ENCODE peak calls at places on chromosome 15, in ten cellular contexts. O is heart left ventricle; N is effector memory CD4-positive, alpha-beta T cell; E is hepatocyte; K is transverse colon; U is OCI-LY7; S is right lobe of liver; G is HepG2; R is ovary; V is psoas muscle. I is an unnamed sample. For H3K4me1, the result is how much of the 10 kb centered on the place peaks cover.

GRCh38 chr15:68223171-68223570 is 6.4 kb downstream of the CLN6 start:
- DNase-seq in O (no peak), N (no peak), E (no peak), K (no peak), U (no peak), S (no peak), G (no peak), R (no peak), V (no peak), I (no peak)

GRCh38 chr15:90571063-90571541 is 41.4 kb downstream of the CRTC3 start:
- DNase-seq in O (peak), N (no peak), E (no peak), K (peak), U (peak), S (no peak), G (no peak), R (no peak), V (peak), I (no peak)

GRCh38 chr15:31360843-31361763 is 34.5 kb downstream of the KLF13 start:
- DNase-seq in O (peak), N (peak), E (no peak), K (peak), U (peak), S (no peak), G (no peak), R (no peak), V (peak), I (no peak)

GRCh38 chr15:73959012-73959581 is 32.8 kb downstream of the LOXL1 start:
- DNase-seq in O (no peak), N (no peak), E (no peak), K (no peak), U (peak), S (no peak), G (no peak), R (peak), V (no peak), I (no peak)

GRCh38 chr15:39597751-39598185 is 16.9 kb downstream of the THBS1 start:
- DNase-seq in O (no peak), N (no peak), E (no peak), K (no peak), U (no peak), S (no peak), G (no peak), R (no peak), V (no peak), I (no peak)

GRCh38 chr15:90221251-90221900 is 12.4 kb downstream of the CIB1 start:
- DNase-seq in O (peak), N (no peak), E (peak), K (peak), U (peak), S (peak), G (peak), R (peak), V (peak), I (peak)

GRCh38 chr15:38226867-38227266 is 25.8 kb upstream of the SPRED1 start:
- DNase-seq in O (peak), N (no peak), E (peak), K (peak), U (no peak), S (no peak), G (peak), R (no peak), V (no peak), I (peak)

GRCh38 chr15:101167791-101168462 is 83.9 kb downstream of the CHSY1 start:
- DNase-seq in O (peak), N (no peak), E (peak), K (peak), U (no peak), S (peak), G (peak), R (no peak), V (peak), I (no peak)

GRCh38 chr15:58549013-58549779 is 117.4 kb downstream of the LIPC start:
- DNase-seq in O (no peak), N (no peak), E (peak), K (no peak), U (no peak), S (no peak), G (no peak), R (no peak), V (no peak), I (peak)

GRCh38 chr15:43492673-43493601 is at the start of gene TP53BP1:
- DNase-seq in O (peak), N (peak), E (peak), K (peak), U (peak), S (peak), G (peak), R (peak), V (peak), I (peak)

GRCh38 chr15:31399544-31400171 is 73.0 kb downstream of the KLF13 start:
- DNase-seq in O (peak), N (no peak), E (no peak), K (no peak), U (no peak), S (no peak), G (no peak), R (no peak), V (no peak), I (no peak)

GRCh38 chr15:101709466-101709865 is 14.8 kb downstream of the TARS3 start:
- DNase-seq in O (no peak), N (no peak), E (no peak), K (no peak), U (no peak), S (no peak), G (no peak), R (no peak), V (no peak), I (no peak)

GRCh38 chr15:41032079-41032328 is 78.7 kb downstream of the CHAC1 start:
- DNase-seq in O (no peak), N (no peak), E (no peak), K (no peak), U (no peak), S (no peak), G (no peak), R (no peak), V (no peak), I (no peak)

GRCh38 chr15:49645937-49646336 is 25.1 kb downstream of the DTWD1 start:
- DNase-seq in O (no peak), N (no peak), E (no peak), K (no peak), U (no peak), S (no peak), G (peak), R (no peak), V (peak), I (peak)

GRCh38 chr15:25424073-25424472 is 14.8 kb downstream of the UBE3A start:
- DNase-seq in O (no peak), N (no peak), E (no peak), K (no peak), U (no peak), S (no peak), G (no peak), R (no peak), V (no peak), I (no peak)

GRCh38 chr15:59438891-59439290 is 905 bp downstream of the FAM81A start:
- DNase-seq in O (peak), N (no peak), E (no peak), K (peak), U (peak), S (no peak), G (no peak), R (peak), V (no peak), I (no peak)

GRCh38 chr15:55917881-55918296 is 75.5 kb downstream of the NEDD4 start:
- DNase-seq in O (no peak), N (no peak), E (peak), K (peak), U (peak), S (no peak), G (peak), R (no peak), V (no peak), I (peak)

GRCh38 chr15:87661481-87661880 is 595.1 kb downstream of the NTRK3 start:
- DNase-seq in O (no peak), N (no peak), E (no peak), K (no peak), U (no peak), S (no peak), G (no peak), R (no peak), V (no peak), I (no peak)

GRCh38 chr15:38220874-38221273 is 31.8 kb upstream of the SPRED1 start:
- DNase-seq in O (no peak), N (no peak), E (no peak), K (no peak), U (no peak), S (no peak), G (no peak), R (no peak), V (no peak), I (no peak)

GRCh38 chr15:77415450-77416448 is 4.2 kb downstream of the PEAK1 start:
- DNase-seq in O (no peak), N (no peak), E (no peak), K (no peak), U (no peak), S (no peak), G (no peak), R (no peak), V (no peak), I (peak)

GRCh38 chr15:74394090-74394846 is 26.8 kb upstream of the CYP11A1 start:
- DNase-seq in O (no peak), N (no peak), E (no peak), K (no peak), U (no peak), S (no peak), G (no peak), R (no peak), V (no peak), I (no peak)

GRCh38 chr15:85006655-85007054 is 25.0 kb downstream of the PDE8A start:
- DNase-seq in O (no peak), N (no peak), E (no peak), K (no peak), U (no peak), S (no peak), G (no peak), R (no peak), V (no peak), I (no peak)

GRCh38 chr15:85005744-85006143 is 24.1 kb downstream of the PDE8A start:
- DNase-seq in O (no peak), N (no peak), E (no peak), K (no peak), U (no peak), S (no peak), G (no peak), R (no peak), V (no peak), I (no peak)

GRCh38 chr15:85007741-85008140 is 26.1 kb downstream of the PDE8A start:
- DNase-seq in O (no peak), N (no peak), E (no peak), K (no peak), U (no peak), S (no peak), G (no peak), R (no peak), V (no peak), I (no peak)

GRCh38 chr15:85005319-85005718 is 23.7 kb downstream of the PDE8A start:
- DNase-seq in O (no peak), N (no peak), E (no peak), K (no peak), U (no peak), S (no peak), G (no peak), R (no peak), V (no peak), I (no peak)

DNA sequence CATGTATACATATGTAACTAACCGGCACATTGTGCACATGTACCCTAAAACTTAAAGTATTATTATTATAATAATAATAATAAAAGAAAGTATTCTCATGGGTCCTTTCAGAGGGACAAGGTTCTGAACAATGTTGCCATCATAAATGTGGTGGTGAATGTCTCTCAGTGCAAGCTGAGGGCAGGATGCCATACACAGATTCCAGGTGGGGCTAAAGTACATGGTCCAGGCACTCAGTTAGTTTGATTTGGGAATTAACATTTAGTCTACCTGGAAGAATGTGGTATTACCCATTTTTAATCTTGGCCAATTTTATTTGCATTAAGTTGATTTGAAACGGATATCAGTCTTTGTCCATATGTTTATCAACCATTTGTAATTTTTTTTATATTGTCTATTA is 24.5 kb downstream of the PDE8A start:
- DNase-seq in O (no peak), N (no peak), E (no peak), K (peak), U (no peak), S (peak), G (no peak), R (no peak), V (no peak), I (no peak)
- H3K4me1 ChIP-seq in O (under half), N (under half), E (under half), K (half or more), U (half or more), S (under half), G (half or more), R (under half), V (half or more), I (under half)

GRCh38 chr15:57306305-57306943 is 69.9 kb upstream of the CGNL1 start:
- DNase-seq in O (peak), N (peak), E (peak), K (peak), U (peak), S (peak), G (peak), R (peak), V (peak), I (peak)
- H3K27ac ChIP-seq in O (peak), N (no peak), E (peak), K (peak), U (no peak), S (no peak), G (no peak), R (peak), V (no peak), I (no peak)

DNA sequence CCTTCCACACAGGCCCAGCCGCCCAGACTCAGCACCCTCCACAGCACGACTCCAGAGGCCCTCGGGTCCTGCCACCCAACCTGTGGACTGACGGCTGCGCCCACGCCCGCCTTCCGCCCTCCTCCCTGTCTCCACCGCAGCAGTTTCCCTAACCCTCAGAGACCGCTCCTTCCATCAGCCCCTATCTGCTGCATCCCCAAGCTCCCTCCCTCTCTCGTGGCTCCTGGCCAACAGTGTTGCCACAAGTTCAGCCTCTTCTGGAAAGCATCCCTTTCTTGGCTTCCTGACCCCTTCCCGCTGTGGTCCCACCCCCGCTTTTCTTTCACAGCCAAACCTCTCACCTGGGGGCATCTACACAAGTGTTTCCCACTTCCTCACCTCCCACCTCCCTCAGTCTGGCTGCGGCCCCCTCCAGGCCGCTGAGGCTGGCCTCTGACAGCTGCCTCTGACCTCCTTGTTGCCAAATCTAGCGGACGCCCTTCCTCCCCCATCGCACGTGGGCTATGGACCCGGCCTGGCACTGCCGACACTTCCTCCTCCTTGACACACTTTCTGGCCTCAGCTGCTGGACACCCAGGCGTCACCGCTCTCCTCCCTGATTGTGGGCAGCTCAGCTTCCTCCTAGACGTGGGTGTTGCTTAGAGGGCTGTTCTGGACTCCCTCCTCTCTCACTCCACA is 168.8 kb upstream of the TLE3 start:
- DNase-seq in O (peak), N (no peak), E (no peak), K (peak), U (no peak), S (peak), G (no peak), R (peak), V (peak), I (no peak)
- H3K4me1 ChIP-seq in O (under half), N (under half), E (under half), K (half or more), U (half or more), S (under half), G (under half), R (under half), V (under half), I (under half)

DNA sequence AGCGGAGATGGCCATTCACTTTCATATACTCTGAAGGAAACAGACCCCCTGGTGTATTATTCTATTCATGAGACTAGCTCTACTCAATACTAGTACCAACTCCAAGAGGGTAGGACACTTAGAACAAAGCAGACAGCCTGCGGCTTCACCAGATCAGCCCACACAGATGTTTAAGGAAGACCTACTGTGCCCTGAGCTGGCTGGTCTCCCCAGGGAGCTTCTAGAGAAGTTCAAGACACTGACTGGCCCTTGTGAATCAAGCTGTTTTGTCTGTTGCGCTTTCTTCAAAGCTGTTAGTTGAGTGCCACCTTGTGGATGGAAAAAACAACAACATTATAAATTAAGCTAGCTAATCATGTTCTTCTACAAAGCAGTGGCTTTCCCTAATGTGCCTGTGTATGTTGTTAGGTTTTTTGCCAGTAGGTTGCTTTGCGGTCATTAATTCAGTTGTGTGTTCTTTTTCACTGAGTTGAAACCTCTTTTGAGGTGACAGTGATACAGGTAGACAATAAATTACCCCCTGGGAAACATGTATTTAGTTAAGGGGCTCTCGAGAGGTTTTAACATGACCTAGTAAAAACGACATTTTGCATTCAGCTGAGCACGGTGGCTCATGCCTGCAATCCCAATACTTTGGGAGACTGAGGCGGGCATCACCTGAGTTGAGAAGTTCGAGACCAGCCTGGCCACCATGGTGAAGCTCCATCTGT is 64.2 kb upstream of the MYZAP start:
- DNase-seq in O (no peak), N (no peak), E (peak), K (no peak), U (peak), S (no peak), G (peak), R (peak), V (no peak), I (peak)
- H3K27ac ChIP-seq in O (no peak), N (no peak), E (no peak), K (no peak), U (no peak), S (no peak), G (no peak), R (no peak), V (no peak), I (no peak)

DNA sequence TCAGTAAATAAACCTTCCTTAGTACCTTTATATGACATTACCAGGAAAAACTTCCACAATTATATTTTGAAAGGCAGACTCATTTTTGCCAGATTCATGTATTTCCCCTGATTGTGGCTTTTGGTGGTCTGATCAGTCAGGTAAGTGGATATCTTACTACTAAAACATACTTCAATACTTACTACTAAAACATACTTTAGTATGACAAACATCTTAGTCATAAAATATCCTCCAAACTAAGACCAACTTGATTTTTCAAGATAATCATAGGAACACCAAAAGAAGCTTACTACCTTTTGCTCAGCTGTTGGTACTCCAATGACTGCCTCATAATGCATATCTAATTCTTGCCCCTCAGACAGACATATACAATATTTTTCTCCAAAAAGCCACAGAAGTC is 9.3 kb downstream of the TJP1 start:
- DNase-seq in O (no peak), N (no peak), E (no peak), K (no peak), U (no peak), S (no peak), G (no peak), R (no peak), V (no peak), I (no peak)
- H3K4me1 ChIP-seq in O (under half), N (under half), E (under half), K (half or more), U (under half), S (under half), G (half or more), R (under half), V (under half), I (under half)

GRCh38 chr15:66609876-66610275 is 44.1 kb upstream of the LCTL start:
- DNase-seq in O (no peak), N (no peak), E (no peak), K (no peak), U (no peak), S (no peak), G (no peak), R (no peak), V (no peak), I (no peak)

GRCh38 chr15:66603301-66604179 is 37.7 kb upstream of the LCTL start:
- DNase-seq in O (peak), N (peak), E (peak), K (peak), U (peak), S (peak), G (peak), R (peak), V (peak), I (peak)

GRCh38 chr15:66613743-66614142 is 47.9 kb upstream of the LCTL start:
- DNase-seq in O (no peak), N (no peak), E (no peak), K (no peak), U (no peak), S (no peak), G (no peak), R (no peak), V (no peak), I (no peak)

GRCh38 chr15:66611257-66612053 is 45.7 kb upstream of the LCTL start:
- DNase-seq in O (no peak), N (no peak), E (no peak), K (no peak), U (no peak), S (peak), G (peak), R (no peak), V (no peak), I (no peak)

DNA sequence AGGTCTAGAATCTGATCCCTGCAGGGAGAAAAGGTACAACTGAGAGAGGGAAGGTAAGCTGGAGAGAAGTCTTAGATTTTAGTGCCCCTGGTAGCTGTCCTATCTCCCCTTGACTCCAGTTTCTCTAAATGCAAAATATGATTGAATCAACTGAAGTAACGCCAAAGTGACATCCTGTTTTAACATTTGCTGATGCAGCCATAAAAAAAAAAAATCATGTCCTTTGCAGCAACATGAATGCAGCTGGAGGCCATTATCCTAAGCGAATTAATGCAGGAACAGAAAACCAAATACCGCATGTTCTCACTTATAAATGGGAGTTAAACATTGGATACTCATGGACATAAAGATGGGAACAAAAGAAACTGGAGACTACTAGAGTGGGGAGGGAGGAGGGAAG is 42.4 kb upstream of the LCTL start:
- DNase-seq in O (no peak), N (no peak), E (no peak), K (no peak), U (no peak), S (no peak), G (no peak), R (no peak), V (no peak), I (no peak)
- H3K27ac ChIP-seq in O (no peak), N (no peak), E (no peak), K (no peak), U (no peak), S (no peak), G (no peak), R (no peak), V (no peak), I (no peak)

I was measured in cardiac muscle cell.